ENCODE peak calls at places on chromosomes 7 and 10, in four cellular contexts. One of them, this sample, is unnamed.

GRCh38 chr10:4488924-4489323 is 337.1 kb upstream of the AKR1E2 start:
- DNase-seq in K562: no peak
- DNase-seq in A549: no peak
- DNase-seq in HepG2: no peak
- DNase-seq in this sample: no peak

GRCh38 chr7:157635148-157635500 is 298.3 kb downstream of the DNAJB6 start:
- DNase-seq in K562: no peak
- DNase-seq in A549: no peak
- DNase-seq in HepG2: no peak
- DNase-seq in this sample: no peak

GRCh38 chr7:55552320-55553086 is 19.8 kb downstream of the VOPP1 start:
- DNase-seq in A549: no peak
- DNase-seq in K562: no peak
- DNase-seq in HepG2: no peak
- DNase-seq in this sample: no peak

GRCh38 chr10:73017955-73018480 is 63.4 kb upstream of the PLA2G12B start:
- DNase-seq in A549: no peak
- DNase-seq in HepG2: no peak
- DNase-seq in K562: no peak
- DNase-seq in this sample: no peak

GRCh38 chr10:7111574-7111973 is 299.3 kb downstream of the SFMBT2 start:
- DNase-seq in K562: no peak
- DNase-seq in A549: no peak
- DNase-seq in HepG2: no peak
- DNase-seq in this sample: no peak

GRCh38 chr10:32210306-32211045 is 136.5 kb downstream of the EPC1 start:
- DNase-seq in K562: peak
- DNase-seq in HepG2: peak
- DNase-seq in A549: peak
- DNase-seq in this sample: peak

GRCh38 chr10:127464561-127464960 is 84.5 kb upstream of the NPS start:
- DNase-seq in HepG2: no peak
- DNase-seq in A549: no peak
- DNase-seq in K562: no peak
- DNase-seq in this sample: no peak

GRCh38 chr7:20330797-20331230 is at the start of gene ITGB8:
- DNase-seq in K562: peak
- DNase-seq in A549: peak
- DNase-seq in HepG2: no peak
- DNase-seq in this sample: no peak

GRCh38 chr10:90837486-90837885 is 20.4 kb downstream of the HTR7 start:
- DNase-seq in K562: no peak
- DNase-seq in A549: no peak
- DNase-seq in HepG2: no peak
- DNase-seq in this sample: no peak

GRCh38 chr7:46390042-46390441 is 469.0 kb upstream of the IGFBP3 start:
- DNase-seq in K562: no peak
- DNase-seq in HepG2: no peak
- DNase-seq in A549: no peak
- DNase-seq in this sample: no peak

GRCh38 chr10:122255509-122256301 is 15.4 kb upstream of the BTBD16 start:
- DNase-seq in HepG2: no peak
- DNase-seq in K562: no peak
- DNase-seq in A549: no peak
- DNase-seq in this sample: no peak

GRCh38 chr10:97765201-97765600 is 6.6 kb downstream of the SFRP5 start:
- DNase-seq in A549: no peak
- DNase-seq in K562: no peak
- DNase-seq in HepG2: no peak
- DNase-seq in this sample: no peak

GRCh38 chr10:18516851-18517250 is 134.5 kb downstream of the NSUN6 start:
- DNase-seq in HepG2: no peak
- DNase-seq in K562: no peak
- DNase-seq in A549: no peak
- DNase-seq in this sample: no peak

GRCh38 chr10:91088300-91089140 is 131.9 kb upstream of the PCGF5 start:
- DNase-seq in K562: no peak
- DNase-seq in A549: peak
- DNase-seq in HepG2: peak
- DNase-seq in this sample: no peak

GRCh38 chr10:122085423-122085911 is 96.5 kb downstream of the TACC2 start:
- DNase-seq in HepG2: no peak
- DNase-seq in A549: no peak
- DNase-seq in K562: no peak
- DNase-seq in this sample: no peak

GRCh38 chr7:149205690-149206381 is 10.5 kb downstream of the ZNF282 start:
- DNase-seq in K562: no peak
- DNase-seq in HepG2: no peak
- DNase-seq in A549: no peak
- DNase-seq in this sample: no peak

GRCh38 chr10:130177250-130177649 is 41.1 kb downstream of the GLRX3 start:
- DNase-seq in HepG2: no peak
- DNase-seq in K562: no peak
- DNase-seq in A549: no peak
- DNase-seq in this sample: no peak

GRCh38 chr7:51034531-51035264 is 252.0 kb upstream of the GRB10 start:
- DNase-seq in A549: no peak
- DNase-seq in HepG2: no peak
- DNase-seq in K562: no peak
- DNase-seq in this sample: no peak

GRCh38 chr7:132518102-132518838 is 58.0 kb downstream of the PLXNA4 start:
- DNase-seq in A549: peak
- DNase-seq in HepG2: peak
- DNase-seq in K562: peak
- DNase-seq in this sample: peak

GRCh38 chr10:93386496-93387369 is 95.4 kb downstream of the MYOF start:
- DNase-seq in HepG2: no peak
- DNase-seq in K562: no peak
- DNase-seq in A549: no peak
- DNase-seq in this sample: no peak

DNA sequence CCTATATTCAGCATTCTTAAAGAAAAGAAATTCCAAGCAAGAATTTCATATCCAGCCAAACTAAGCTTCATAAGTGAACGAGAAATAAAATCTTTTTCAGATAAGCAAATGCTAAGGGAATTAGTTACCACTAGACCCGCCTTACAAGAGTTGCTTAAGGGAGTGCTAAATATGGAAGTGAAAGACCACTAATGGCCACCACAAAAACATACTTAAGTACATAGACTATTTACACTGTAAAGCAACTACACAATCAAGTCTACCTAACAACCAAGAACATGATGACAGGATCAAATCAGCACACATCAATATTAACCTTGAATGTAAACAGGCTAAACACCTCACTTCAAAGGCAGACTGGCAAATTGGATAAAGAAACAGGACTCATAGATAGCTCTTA is 42.2 kb upstream of the NME8 start:
- DNase-seq in K562: no peak
- DNase-seq in HepG2: no peak
- DNase-seq in A549: no peak
- DNase-seq in this sample: no peak
- TF ChIP-seq PHF8 in K562: no peak
- TF ChIP-seq PHF8 in HepG2: no peak
- TF ChIP-seq PHF8 in A549: no peak
- TF ChIP-seq PHF8 in this sample: no peak

GRCh38 chr7:23369100-23369499 is 70.0 kb downstream of the MALSU1 start:
- DNase-seq in HepG2: no peak
- DNase-seq in K562: no peak
- DNase-seq in A549: no peak
- DNase-seq in this sample: no peak
- TF ChIP-seq PHF8 in HepG2: no peak
- TF ChIP-seq PHF8 in K562: no peak
- TF ChIP-seq PHF8 in A549: no peak
- TF ChIP-seq PHF8 in this sample: no peak

DNA sequence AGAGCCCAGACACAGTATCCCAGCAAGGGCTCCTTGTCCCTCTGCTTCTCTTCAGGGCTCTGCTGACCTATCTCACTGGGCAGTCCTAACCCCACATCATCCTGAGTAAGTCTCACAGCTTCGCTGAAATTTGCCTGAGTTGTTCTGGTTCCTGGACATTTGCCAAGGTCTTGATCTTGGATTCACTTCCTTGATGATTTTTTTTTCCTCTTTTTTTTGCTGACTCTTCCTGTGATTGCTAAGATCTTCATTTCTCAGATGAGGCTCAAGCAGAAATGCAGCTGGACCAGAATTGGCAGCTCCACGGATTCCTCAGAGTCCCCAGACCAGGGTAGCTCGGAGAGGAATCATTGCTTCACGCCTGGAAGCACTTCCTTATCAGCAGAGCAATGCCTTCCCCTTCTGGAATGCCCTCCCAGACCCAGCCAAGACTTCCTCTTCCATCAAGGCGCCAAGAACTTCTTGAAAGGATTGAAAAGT is 8.6 kb upstream of the AFAP1L2 start:
- DNase-seq in A549: peak
- DNase-seq in HepG2: no peak
- DNase-seq in K562: no peak
- DNase-seq in this sample: no peak
- TF ChIP-seq PHF8 in A549: no peak
- TF ChIP-seq PHF8 in HepG2: no peak
- TF ChIP-seq PHF8 in K562: no peak
- TF ChIP-seq PHF8 in this sample: no peak

GRCh38 chr7:127347567-127348246 is 44.8 kb downstream of the ZNF800 start:
- DNase-seq in HepG2: peak
- DNase-seq in K562: peak
- DNase-seq in A549: peak
- DNase-seq in this sample: peak
- TF ChIP-seq PHF8 in HepG2: no peak
- TF ChIP-seq PHF8 in K562: peak
- TF ChIP-seq PHF8 in A549: no peak
- TF ChIP-seq PHF8 in this sample: no peak